ENCODE peak calls at places on chromosomes 12 and 14, in ten cellular contexts. One of them, this sample, is unnamed. For H3K9me3, the result is how much of the 10 kb centered on the place peaks cover.

GRCh38 chr12:89566615-89567014 is 40.8 kb upstream of the POC1B start:
- DNase-seq in right cardiac atrium: no peak
- DNase-seq in neuronal stem cell: no peak
- DNase-seq in ovary: no peak
- DNase-seq in vagina: no peak
- DNase-seq in pancreas: no peak
- DNase-seq in A549: no peak
- DNase-seq in cardiac muscle cell: peak
- DNase-seq in upper lobe of right lung: no peak
- DNase-seq in esophagus squamous epithelium: no peak
- DNase-seq in this sample: no peak

GRCh38 chr12:88083634-88084033 is 54.4 kb upstream of the C12orf50 start:
- DNase-seq in neuronal stem cell: no peak
- DNase-seq in cardiac muscle cell: no peak
- DNase-seq in A549: no peak
- DNase-seq in right cardiac atrium: no peak
- DNase-seq in pancreas: no peak
- DNase-seq in ovary: no peak
- DNase-seq in esophagus squamous epithelium: no peak
- DNase-seq in vagina: no peak
- DNase-seq in upper lobe of right lung: no peak
- DNase-seq in this sample: no peak

GRCh38 chr12:58071994-58072393 is 130.6 kb downstream of the ATP23 start:
- DNase-seq in upper lobe of right lung: no peak
- DNase-seq in ovary: no peak
- DNase-seq in A549: no peak
- DNase-seq in esophagus squamous epithelium: no peak
- DNase-seq in neuronal stem cell: no peak
- DNase-seq in pancreas: no peak
- DNase-seq in right cardiac atrium: no peak
- DNase-seq in cardiac muscle cell: no peak
- DNase-seq in vagina: no peak
- DNase-seq in this sample: no peak

GRCh38 chr12:5379737-5380496 is 52.0 kb upstream of the NTF3 start:
- DNase-seq in vagina: no peak
- DNase-seq in upper lobe of right lung: no peak
- DNase-seq in cardiac muscle cell: no peak
- DNase-seq in right cardiac atrium: no peak
- DNase-seq in esophagus squamous epithelium: no peak
- DNase-seq in neuronal stem cell: no peak
- DNase-seq in pancreas: peak
- DNase-seq in ovary: no peak
- DNase-seq in A549: no peak
- DNase-seq in this sample: no peak

GRCh38 chr12:26135571-26135970 is 10.7 kb upstream of the BHLHE41 start:
- DNase-seq in right cardiac atrium: no peak
- DNase-seq in pancreas: no peak
- DNase-seq in esophagus squamous epithelium: no peak
- DNase-seq in vagina: no peak
- DNase-seq in cardiac muscle cell: no peak
- DNase-seq in ovary: no peak
- DNase-seq in neuronal stem cell: no peak
- DNase-seq in A549: no peak
- DNase-seq in upper lobe of right lung: no peak
- DNase-seq in this sample: peak

GRCh38 chr14:28375295-28375694 is 391.3 kb upstream of the FOXG1 start:
- DNase-seq in esophagus squamous epithelium: no peak
- DNase-seq in upper lobe of right lung: no peak
- DNase-seq in right cardiac atrium: no peak
- DNase-seq in neuronal stem cell: peak
- DNase-seq in pancreas: no peak
- DNase-seq in vagina: no peak
- DNase-seq in ovary: no peak
- DNase-seq in A549: no peak
- DNase-seq in cardiac muscle cell: peak
- DNase-seq in this sample: no peak

GRCh38 chr12:52249041-52249461 is 16.0 kb downstream of the KRT7 start:
- DNase-seq in pancreas: peak
- DNase-seq in cardiac muscle cell: no peak
- DNase-seq in vagina: no peak
- DNase-seq in neuronal stem cell: no peak
- DNase-seq in esophagus squamous epithelium: no peak
- DNase-seq in upper lobe of right lung: peak
- DNase-seq in right cardiac atrium: peak
- DNase-seq in ovary: peak
- DNase-seq in A549: no peak
- DNase-seq in this sample: no peak

GRCh38 chr12:127479256-127479655 is 787.7 kb upstream of the TMEM132C start:
- DNase-seq in neuronal stem cell: no peak
- DNase-seq in pancreas: no peak
- DNase-seq in cardiac muscle cell: no peak
- DNase-seq in right cardiac atrium: no peak
- DNase-seq in upper lobe of right lung: no peak
- DNase-seq in ovary: no peak
- DNase-seq in A549: no peak
- DNase-seq in esophagus squamous epithelium: no peak
- DNase-seq in vagina: no peak
- DNase-seq in this sample: no peak

GRCh38 chr12:42588981-42589464 is 523 bp downstream of the PRICKLE1 start:
- DNase-seq in neuronal stem cell: peak
- DNase-seq in vagina: no peak
- DNase-seq in cardiac muscle cell: peak
- DNase-seq in A549: peak
- DNase-seq in upper lobe of right lung: peak
- DNase-seq in ovary: peak
- DNase-seq in pancreas: peak
- DNase-seq in right cardiac atrium: peak
- DNase-seq in esophagus squamous epithelium: no peak
- DNase-seq in this sample: no peak

GRCh38 chr12:110382683-110383082 is 20.8 kb downstream of the ANAPC7 start:
- DNase-seq in neuronal stem cell: no peak
- DNase-seq in A549: no peak
- DNase-seq in cardiac muscle cell: no peak
- DNase-seq in upper lobe of right lung: no peak
- DNase-seq in pancreas: no peak
- DNase-seq in right cardiac atrium: no peak
- DNase-seq in ovary: no peak
- DNase-seq in esophagus squamous epithelium: no peak
- DNase-seq in vagina: no peak
- DNase-seq in this sample: no peak

GRCh38 chr12:1797011-1797901 is 23.1 kb upstream of the LRTM2 start:
- DNase-seq in right cardiac atrium: peak
- DNase-seq in upper lobe of right lung: peak
- DNase-seq in vagina: peak
- DNase-seq in neuronal stem cell: no peak
- DNase-seq in pancreas: peak
- DNase-seq in cardiac muscle cell: peak
- DNase-seq in esophagus squamous epithelium: no peak
- DNase-seq in A549: no peak
- DNase-seq in ovary: peak
- DNase-seq in this sample: peak

GRCh38 chr12:127024791-127025190 is 1242.2 kb upstream of the TMEM132C start:
- DNase-seq in neuronal stem cell: no peak
- DNase-seq in A549: no peak
- DNase-seq in ovary: no peak
- DNase-seq in vagina: no peak
- DNase-seq in right cardiac atrium: no peak
- DNase-seq in cardiac muscle cell: no peak
- DNase-seq in esophagus squamous epithelium: no peak
- DNase-seq in pancreas: no peak
- DNase-seq in upper lobe of right lung: no peak
- DNase-seq in this sample: no peak

GRCh38 chr14:105062048-105062433 is 3.2 kb downstream of the GPR132 start:
- DNase-seq in ovary: no peak
- DNase-seq in cardiac muscle cell: no peak
- DNase-seq in upper lobe of right lung: no peak
- DNase-seq in neuronal stem cell: no peak
- DNase-seq in A549: no peak
- DNase-seq in pancreas: no peak
- DNase-seq in esophagus squamous epithelium: no peak
- DNase-seq in vagina: no peak
- DNase-seq in right cardiac atrium: peak
- DNase-seq in this sample: no peak

GRCh38 chr14:104603623-104604401 is 760 bp downstream of the TMEM179 start:
- DNase-seq in cardiac muscle cell: no peak
- DNase-seq in pancreas: no peak
- DNase-seq in upper lobe of right lung: no peak
- DNase-seq in esophagus squamous epithelium: no peak
- DNase-seq in A549: no peak
- DNase-seq in neuronal stem cell: no peak
- DNase-seq in right cardiac atrium: peak
- DNase-seq in vagina: no peak
- DNase-seq in ovary: peak
- DNase-seq in this sample: no peak

GRCh38 chr12:117234441-117234840 is 44.2 kb upstream of the FBXO21 start:
- DNase-seq in upper lobe of right lung: no peak
- DNase-seq in right cardiac atrium: no peak
- DNase-seq in esophagus squamous epithelium: no peak
- DNase-seq in A549: no peak
- DNase-seq in pancreas: no peak
- DNase-seq in neuronal stem cell: no peak
- DNase-seq in ovary: no peak
- DNase-seq in vagina: no peak
- DNase-seq in cardiac muscle cell: no peak
- DNase-seq in this sample: no peak

GRCh38 chr14:65107200-65107599 is 4.9 kb upstream of the MAX start:
- DNase-seq in cardiac muscle cell: no peak
- DNase-seq in neuronal stem cell: no peak
- DNase-seq in right cardiac atrium: no peak
- DNase-seq in ovary: no peak
- DNase-seq in vagina: no peak
- DNase-seq in esophagus squamous epithelium: no peak
- DNase-seq in upper lobe of right lung: no peak
- DNase-seq in pancreas: no peak
- DNase-seq in A549: no peak
- DNase-seq in this sample: no peak

DNA sequence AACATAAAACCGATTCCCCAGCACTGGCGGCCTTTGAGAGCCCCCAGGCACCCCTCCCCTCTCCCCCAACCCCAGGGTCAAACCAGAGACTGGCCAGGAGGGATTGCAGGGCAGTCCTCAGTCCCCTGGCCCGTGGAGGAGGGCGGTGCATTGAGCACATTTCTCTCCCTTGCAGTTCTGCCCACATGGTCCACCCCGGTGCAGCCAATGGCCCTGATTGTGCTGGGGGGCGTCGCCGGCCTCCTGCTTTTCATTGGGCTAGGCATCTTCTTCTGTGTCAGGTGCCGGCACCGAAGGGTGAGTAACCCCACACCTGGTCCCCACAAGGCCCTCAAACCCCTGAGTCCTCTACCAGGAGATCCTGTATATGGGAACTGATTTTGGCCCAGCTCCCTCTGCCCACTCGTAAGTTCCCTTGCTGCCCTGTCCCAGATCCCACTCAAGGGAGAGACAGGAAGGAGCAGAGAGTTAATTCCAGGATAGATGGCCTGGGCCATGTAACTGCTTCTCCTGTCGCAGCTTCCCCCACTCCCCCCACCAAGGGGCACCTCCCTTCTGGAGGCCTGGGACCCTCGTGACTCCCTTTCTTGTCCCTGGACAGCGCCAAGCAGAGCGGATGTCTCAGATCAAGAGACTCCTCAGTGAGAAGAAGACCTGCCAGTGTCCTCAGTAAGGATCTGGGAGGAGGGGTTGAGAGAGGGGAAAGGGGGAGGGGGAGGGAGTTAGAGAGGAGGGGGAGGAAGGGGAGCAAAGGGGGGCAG is 3.2 kb upstream of the GPR162 start:
- DNase-seq in A549: no peak
- DNase-seq in vagina: no peak
- DNase-seq in esophagus squamous epithelium: no peak
- DNase-seq in upper lobe of right lung: no peak
- DNase-seq in cardiac muscle cell: no peak
- DNase-seq in neuronal stem cell: no peak
- DNase-seq in pancreas: peak
- DNase-seq in right cardiac atrium: peak
- DNase-seq in ovary: no peak
- DNase-seq in this sample: no peak
- H3K27ac ChIP-seq in A549: no peak
- H3K27ac ChIP-seq in vagina: no peak
- H3K27ac ChIP-seq in esophagus squamous epithelium: no peak
- H3K27ac ChIP-seq in upper lobe of right lung: no peak
- H3K27ac ChIP-seq in cardiac muscle cell: peak
- H3K27ac ChIP-seq in neuronal stem cell: peak
- H3K27ac ChIP-seq in pancreas: no peak
- H3K27ac ChIP-seq in right cardiac atrium: no peak
- H3K27ac ChIP-seq in ovary: no peak
- H3K27ac ChIP-seq in this sample: no peak

GRCh38 chr12:133217219-133217618 is 18.5 kb downstream of the ANHX start:
- DNase-seq in A549: no peak
- DNase-seq in ovary: no peak
- DNase-seq in upper lobe of right lung: no peak
- DNase-seq in neuronal stem cell: no peak
- DNase-seq in cardiac muscle cell: no peak
- DNase-seq in right cardiac atrium: no peak
- DNase-seq in esophagus squamous epithelium: no peak
- DNase-seq in vagina: no peak
- DNase-seq in pancreas: no peak
- DNase-seq in this sample: no peak
- H3K9me3 ChIP-seq in A549: half or more
- H3K9me3 ChIP-seq in ovary: under half
- H3K9me3 ChIP-seq in upper lobe of right lung: under half
- H3K9me3 ChIP-seq in neuronal stem cell: under half
- H3K9me3 ChIP-seq in cardiac muscle cell: under half
- H3K9me3 ChIP-seq in right cardiac atrium: under half
- H3K9me3 ChIP-seq in esophagus squamous epithelium: half or more
- H3K9me3 ChIP-seq in vagina: under half
- H3K9me3 ChIP-seq in pancreas: under half
- H3K9me3 ChIP-seq in this sample: under half

DNA sequence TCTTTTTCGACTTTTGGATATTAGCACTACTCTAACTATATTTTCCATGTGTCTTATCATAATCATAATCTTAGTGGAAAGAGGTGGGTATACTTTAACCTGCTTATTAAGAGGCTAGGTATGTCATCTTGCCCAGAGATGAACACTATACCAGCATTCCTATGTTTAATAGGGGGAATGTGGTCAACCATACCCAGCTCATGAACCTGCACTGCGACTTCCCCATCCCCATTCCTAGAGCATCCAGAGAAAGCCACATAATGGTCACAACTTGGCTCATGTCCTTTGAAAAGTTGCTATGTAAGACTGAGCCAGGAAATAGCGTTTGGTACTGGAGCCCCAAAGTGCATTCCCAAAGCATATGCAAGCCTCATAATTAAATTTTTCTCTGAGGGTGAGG is 55.2 kb downstream of the TMCC3 start:
- DNase-seq in ovary: no peak
- DNase-seq in cardiac muscle cell: no peak
- DNase-seq in A549: no peak
- DNase-seq in vagina: no peak
- DNase-seq in neuronal stem cell: no peak
- DNase-seq in esophagus squamous epithelium: no peak
- DNase-seq in upper lobe of right lung: no peak
- DNase-seq in pancreas: no peak
- DNase-seq in right cardiac atrium: no peak
- DNase-seq in this sample: no peak
- H3K4me3 ChIP-seq in ovary: no peak
- H3K4me3 ChIP-seq in cardiac muscle cell: no peak
- H3K4me3 ChIP-seq in A549: no peak
- H3K4me3 ChIP-seq in vagina: no peak
- H3K4me3 ChIP-seq in neuronal stem cell: no peak
- H3K4me3 ChIP-seq in esophagus squamous epithelium: no peak
- H3K4me3 ChIP-seq in upper lobe of right lung: no peak
- H3K4me3 ChIP-seq in pancreas: no peak
- H3K4me3 ChIP-seq in right cardiac atrium: no peak
- H3K4me3 ChIP-seq in this sample: no peak

GRCh38 chr12:6567112-6567680 is 895 bp downstream of the NOP2 start:
- DNase-seq in vagina: no peak
- DNase-seq in cardiac muscle cell: no peak
- DNase-seq in ovary: no peak
- DNase-seq in pancreas: no peak
- DNase-seq in upper lobe of right lung: no peak
- DNase-seq in neuronal stem cell: no peak
- DNase-seq in right cardiac atrium: no peak
- DNase-seq in A549: peak
- DNase-seq in esophagus squamous epithelium: no peak
- DNase-seq in this sample: peak
- H3K27ac ChIP-seq in vagina: peak
- H3K27ac ChIP-seq in cardiac muscle cell: no peak
- H3K27ac ChIP-seq in ovary: no peak
- H3K27ac ChIP-seq in pancreas: no peak
- H3K27ac ChIP-seq in upper lobe of right lung: peak
- H3K27ac ChIP-seq in neuronal stem cell: no peak
- H3K27ac ChIP-seq in right cardiac atrium: no peak
- H3K27ac ChIP-seq in A549: peak
- H3K27ac ChIP-seq in esophagus squamous epithelium: peak
- H3K27ac ChIP-seq in this sample: peak

This sample was measured in Karpas-422.